ENCODE peak calls at places on chromosomes 3 and 15, in six cellular contexts. Z, T, O, J, F and H are unnamed samples.

GRCh38 chr3:171789759-171790505 is 20.4 kb downstream of the PLD1 start:
- DNase-seq in Z (no peak), T (no peak), O (no peak), J (no peak), F (no peak), H (no peak)

GRCh38 chr3:32009101-32009500 is 27.6 kb downstream of the ZNF860 start:
- DNase-seq in Z (no peak), T (no peak), O (no peak), J (peak), F (no peak), H (no peak)

GRCh38 chr3:33277193-33277882 is at the start of gene FBXL2:
- DNase-seq in Z (peak), T (peak), O (peak), J (peak), F (peak), H (peak)

GRCh38 chr3:160556141-160556540 is 9.2 kb downstream of the KPNA4 start:
- DNase-seq in Z (no peak), T (no peak), O (no peak), J (no peak), F (no peak), H (no peak)

GRCh38 chr3:76656531-76657070 is 383.3 kb upstream of the ROBO2 start:
- DNase-seq in Z (no peak), T (no peak), O (no peak), J (no peak), F (no peak), H (no peak)

GRCh38 chr3:157201648-157202278 is 41.8 kb upstream of the CCNL1 start:
- DNase-seq in Z (no peak), T (no peak), O (no peak), J (peak), F (no peak), H (peak)

GRCh38 chr15:77454265-77454664 is 33.6 kb downstream of the HMG20A start:
- DNase-seq in Z (no peak), T (no peak), O (no peak), J (peak), F (peak), H (peak)

GRCh38 chr15:85044251-85044853 is 62.7 kb downstream of the PDE8A start:
- DNase-seq in Z (no peak), T (no peak), O (peak), J (peak), F (peak), H (peak)

DNA sequence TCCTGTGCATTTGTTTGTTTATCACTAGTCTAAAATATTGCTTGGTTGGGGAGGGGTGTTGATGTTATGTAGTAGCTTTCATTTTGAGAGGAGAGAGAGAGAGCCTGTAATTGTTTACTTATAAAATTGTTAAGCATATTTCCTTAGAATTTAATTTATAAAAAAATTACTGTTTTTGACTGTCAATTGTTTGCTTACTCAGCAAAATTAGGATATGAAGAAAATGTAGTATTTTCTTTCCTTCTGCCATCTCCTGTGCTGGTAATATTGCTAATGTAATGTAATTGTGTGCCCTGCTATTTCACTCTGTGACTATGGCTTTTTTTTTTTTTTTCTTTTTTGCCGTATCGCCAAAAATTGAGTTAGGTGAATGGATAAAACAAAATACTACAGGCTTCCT is 3.5 kb downstream of the U2SURP start:
- DNase-seq in Z (no peak), T (no peak), O (no peak), J (no peak), F (no peak), H (no peak)
- TF ChIP-seq CTCF in Z (no peak), T (no peak), O (no peak), J (no peak), F (no peak), H (no peak)

GRCh38 chr3:142560118-142560517 is 18.4 kb downstream of the ATR start:
- DNase-seq in Z (no peak), T (no peak), O (no peak), J (no peak), F (no peak), H (no peak)

GRCh38 chr3:142568393-142569017 is 10.0 kb downstream of the ATR start:
- DNase-seq in Z (no peak), T (no peak), O (no peak), J (no peak), F (no peak), H (no peak)

GRCh38 chr3:142563491-142563997 is 15.0 kb downstream of the ATR start:
- DNase-seq in Z (no peak), T (no peak), O (no peak), J (no peak), F (no peak), H (no peak)

DNA sequence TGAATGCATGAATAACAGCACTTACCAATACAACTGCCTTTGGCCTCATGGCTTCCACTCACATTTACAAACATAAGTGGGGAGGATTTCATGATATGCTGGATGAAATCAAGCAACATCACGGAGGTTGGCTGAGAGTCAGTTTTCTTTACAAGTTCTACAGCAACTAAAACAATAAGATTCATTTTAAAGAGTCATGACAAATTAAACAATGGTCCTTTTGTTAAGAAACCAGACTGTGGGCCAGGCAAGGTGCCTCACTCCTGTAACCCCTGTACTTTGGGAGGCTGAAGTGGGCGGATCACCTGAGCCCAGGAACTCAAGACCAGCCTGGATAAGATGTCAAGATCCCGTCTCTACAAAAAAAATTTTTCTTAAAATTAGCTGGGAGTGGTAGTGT is 12.4 kb downstream of the ATR start:
- DNase-seq in Z (no peak), T (no peak), O (no peak), J (peak), F (no peak), H (no peak)
- H3K4me3 ChIP-seq in Z (no peak), T (no peak), O (no peak), J (no peak), F (no peak), H (no peak)

DNA sequence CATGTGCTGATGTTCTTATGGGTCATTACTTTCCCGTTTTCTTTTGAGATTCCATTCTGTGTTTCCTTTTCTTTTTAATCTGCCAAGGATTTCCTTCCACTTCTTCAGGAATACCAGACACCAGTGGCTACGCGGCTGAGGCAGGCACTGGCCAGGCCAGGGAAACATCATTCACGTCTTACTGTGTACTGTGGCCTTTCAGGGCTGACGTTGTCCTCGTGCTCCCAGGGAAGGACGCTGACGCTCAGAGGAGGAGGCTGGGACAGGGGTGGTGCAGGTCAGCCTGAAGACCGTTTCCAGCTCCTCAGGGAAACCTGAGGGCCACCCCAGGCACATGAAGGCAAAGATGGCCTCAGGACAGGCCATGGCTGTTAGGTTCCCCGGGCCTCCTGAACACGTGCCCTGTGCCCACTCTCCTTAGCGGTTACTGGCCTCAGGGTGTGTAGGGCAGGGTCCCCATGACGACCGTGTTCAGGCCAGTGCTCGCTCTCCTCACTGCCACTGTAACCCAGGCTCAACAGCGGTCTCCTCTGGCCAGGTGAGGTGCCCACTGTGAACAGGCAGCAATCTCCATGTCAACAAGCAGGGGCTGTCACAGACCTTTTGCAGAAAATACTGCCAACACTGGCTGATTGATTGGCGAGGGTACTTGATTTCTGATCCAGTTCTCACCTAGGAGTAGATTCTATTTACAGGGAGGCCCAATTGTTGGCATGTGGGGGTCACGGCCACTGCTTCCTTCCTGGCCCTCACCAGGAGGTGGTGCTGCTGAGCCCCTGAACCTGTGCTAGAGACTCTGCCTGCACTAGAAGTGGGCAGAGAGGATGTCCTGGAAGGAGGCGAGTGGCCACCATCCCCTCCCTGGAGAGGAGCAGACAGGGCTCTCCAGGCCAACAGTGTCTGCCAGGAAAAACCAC is 169.5 kb downstream of the ATP10A start:
- DNase-seq in Z (peak), T (no peak), O (no peak), J (peak), F (peak), H (no peak)
- TF ChIP-seq CTCF in Z (peak), T (peak), O (peak), J (peak), F (peak), H (peak)

GRCh38 chr3:12810963-12811362 is 14.5 kb downstream of the CAND2 start:
- DNase-seq in Z (no peak), T (no peak), O (no peak), J (no peak), F (no peak), H (no peak)
- H3K4me3 ChIP-seq in Z (peak), T (no peak), O (no peak), J (no peak), F (no peak), H (no peak)

DNA sequence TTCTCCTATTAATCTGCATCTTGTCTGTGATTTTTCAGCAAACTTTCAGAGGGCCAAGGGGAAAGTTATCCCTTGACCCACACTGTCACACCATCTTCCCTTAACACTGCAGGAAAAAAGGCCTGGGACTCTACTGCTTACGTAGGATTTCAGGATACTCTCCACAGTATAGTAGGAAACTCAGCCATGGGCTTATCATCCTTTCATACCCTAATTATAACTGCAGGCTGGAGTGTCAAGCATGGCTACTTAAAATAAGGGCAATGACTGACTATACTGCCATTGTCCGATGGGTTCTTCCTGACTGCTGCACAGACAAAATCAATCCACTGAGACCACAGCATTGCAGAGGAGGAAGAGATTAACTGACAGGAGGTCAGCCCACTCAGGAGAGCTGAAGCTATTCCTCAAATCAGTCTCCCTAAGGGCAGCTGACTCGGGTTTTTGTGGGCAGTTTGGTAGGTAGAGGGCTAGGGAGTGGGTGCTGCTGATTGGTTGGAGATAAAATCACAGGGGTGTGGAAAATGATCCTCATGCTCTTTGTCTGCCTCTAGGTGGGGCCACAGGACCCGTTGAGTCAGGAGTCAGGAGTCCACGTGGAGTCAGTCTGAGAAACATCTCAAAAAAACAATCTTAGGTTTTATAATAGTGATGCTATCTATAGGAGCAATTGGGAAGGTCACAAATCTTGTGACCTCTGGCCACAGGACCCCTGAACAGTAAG is 118.2 kb upstream of the STRIT1 start:
- DNase-seq in Z (no peak), T (no peak), O (no peak), J (no peak), F (no peak), H (no peak)
- TF ChIP-seq CTCF in Z (no peak), T (no peak), O (no peak), J (no peak), F (no peak), H (no peak)

DNA sequence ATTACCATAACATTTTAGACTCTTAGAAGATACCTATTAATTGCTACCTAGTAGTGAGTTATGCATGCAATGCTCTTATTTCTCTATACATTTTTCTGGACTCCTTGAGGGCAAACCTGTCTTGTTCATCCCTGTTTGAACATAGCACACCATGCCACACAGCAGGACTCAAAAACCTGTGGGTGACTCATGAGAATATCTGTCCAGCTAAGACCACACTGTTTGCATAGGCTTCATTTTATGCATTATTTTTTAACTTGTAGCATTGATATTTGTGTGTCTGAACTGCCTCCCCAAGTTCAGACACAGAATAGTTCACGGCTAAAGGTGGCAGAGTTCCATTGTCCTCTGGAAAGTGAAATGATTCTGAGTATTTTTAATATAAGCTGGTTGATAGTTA is 1.8 kb downstream of the LMCD1 start:
- DNase-seq in Z (no peak), T (no peak), O (no peak), J (no peak), F (no peak), H (peak)
- H3K4me3 ChIP-seq in Z (peak), T (peak), O (peak), J (peak), F (peak), H (peak)